ENCODE peak calls at places on chromosomes 13 and 19, in nine cellular contexts. E is stomach, B is esophagus muscularis mucosa, G is tibial nerve, N is H54, H is transverse colon, M is HCT116, K is IMR-90, X is ovary. S is an unnamed sample.

GRCh38 chr13:59452189-59452588 is 711.5 kb downstream of the DIAPH3 start:
- DNase-seq in E (no peak), B (no peak), G (no peak), N (no peak), H (no peak), M (no peak), K (no peak), X (no peak), S (no peak)

GRCh38 chr13:94369862-94370491 is 109.5 kb downstream of the DCT start:
- DNase-seq in E (no peak), B (peak), G (no peak), N (no peak), H (peak), M (no peak), K (peak), X (no peak), S (no peak)

GRCh38 chr13:100014621-100015020 is 33.0 kb downstream of the ZIC2 start:
- DNase-seq in E (no peak), B (no peak), G (no peak), N (no peak), H (no peak), M (no peak), K (no peak), X (no peak), S (no peak)

GRCh38 chr19:3452456-3453068 is 27.8 kb downstream of the SMIM24 start:
- DNase-seq in E (no peak), B (no peak), G (no peak), N (no peak), H (no peak), M (no peak), K (no peak), X (no peak), S (no peak)

GRCh38 chr13:97977376-97977705 is 23.9 kb downstream of the IPO5 start:
- DNase-seq in E (no peak), B (no peak), G (no peak), N (no peak), H (no peak), M (no peak), K (no peak), X (no peak), S (no peak)

GRCh38 chr19:7926021-7926726 is at the start of gene CTXN1:
- DNase-seq in E (peak), B (no peak), G (peak), N (peak), H (peak), M (no peak), K (no peak), X (peak), S (peak)

GRCh38 chr13:88622362-88622973 is 951.3 kb downstream of the SLITRK5 start:
- DNase-seq in E (no peak), B (no peak), G (no peak), N (no peak), H (no peak), M (no peak), K (no peak), X (no peak), S (no peak)

GRCh38 chr19:30148039-30148438 is 206.0 kb downstream of the URI1 start:
- DNase-seq in E (no peak), B (no peak), G (no peak), N (no peak), H (no peak), M (no peak), K (no peak), X (no peak), S (no peak)

GRCh38 chr13:46716821-46717220 is 80.1 kb downstream of the ESD start:
- DNase-seq in E (no peak), B (no peak), G (no peak), N (no peak), H (no peak), M (no peak), K (no peak), X (no peak), S (no peak)

GRCh38 chr13:20717581-20718542 is 14.4 kb downstream of the IL17D start:
- DNase-seq in E (no peak), B (no peak), G (no peak), N (no peak), H (no peak), M (no peak), K (no peak), X (no peak), S (peak)

GRCh38 chr13:44760434-44760833 is 184.3 kb upstream of the TSC22D1 start:
- DNase-seq in E (no peak), B (no peak), G (no peak), N (no peak), H (no peak), M (no peak), K (no peak), X (no peak), S (no peak)

GRCh38 chr19:14401468-14401867 is 17.7 kb downstream of the DDX39A start:
- DNase-seq in E (no peak), B (no peak), G (no peak), N (no peak), H (no peak), M (no peak), K (no peak), X (no peak), S (no peak)

GRCh38 chr13:20141238-20142018 is 19.4 kb downstream of the GJA3 start:
- DNase-seq in E (no peak), B (no peak), G (no peak), N (no peak), H (no peak), M (no peak), K (no peak), X (no peak), S (no peak)

GRCh38 chr19:55273978-55274707 is 5.8 kb downstream of the HSPBP1 start:
- DNase-seq in E (no peak), B (no peak), G (no peak), N (no peak), H (no peak), M (no peak), K (no peak), X (no peak), S (no peak)

GRCh38 chr13:111943229-111943795 is 123.6 kb upstream of the SOX1 start:
- DNase-seq in E (peak), B (no peak), G (no peak), N (no peak), H (no peak), M (no peak), K (no peak), X (peak), S (no peak)

GRCh38 chr19:28523619-28524018 is 689.3 kb downstream of the UQCRFS1 start:
- DNase-seq in E (no peak), B (no peak), G (no peak), N (no peak), H (no peak), M (no peak), K (no peak), X (no peak), S (no peak)

GRCh38 chr13:36029171-36029570 is 102.0 kb downstream of the DCLK1 start:
- DNase-seq in E (no peak), B (no peak), G (no peak), N (no peak), H (no peak), M (no peak), K (peak), X (no peak), S (no peak)

GRCh38 chr13:40508112-40508511 is 158.3 kb downstream of the FOXO1 start:
- DNase-seq in E (no peak), B (no peak), G (no peak), N (no peak), H (no peak), M (no peak), K (no peak), X (no peak), S (no peak)

GRCh38 chr19:17680235-17680722 is 7.9 kb downstream of the UNC13A start:
- DNase-seq in E (peak), B (no peak), G (peak), N (peak), H (peak), M (peak), K (peak), X (peak), S (peak)

GRCh38 chr19:50477751-50478515 is 1.3 kb upstream of the GARIN5A start:
- DNase-seq in E (no peak), B (no peak), G (no peak), N (no peak), H (no peak), M (no peak), K (no peak), X (no peak), S (no peak)

GRCh38 chr19:55644191-55644833 is 863 bp downstream of the ZNF581 start:
- DNase-seq in E (no peak), B (no peak), G (no peak), N (no peak), H (no peak), M (no peak), K (no peak), X (no peak), S (no peak)

GRCh38 chr13:112721198-112722104 is 31.6 kb downstream of the ATP11A start:
- DNase-seq in E (no peak), B (no peak), G (no peak), N (no peak), H (no peak), M (no peak), K (no peak), X (peak), S (no peak)

GRCh38 chr13:112696001-112696868 is 6.4 kb downstream of the ATP11A start:
- DNase-seq in E (peak), B (no peak), G (no peak), N (no peak), H (no peak), M (no peak), K (no peak), X (no peak), S (no peak)

GRCh38 chr13:22285867-22286632 is 615.2 kb downstream of the FGF9 start:
- DNase-seq in E (no peak), B (no peak), G (no peak), N (no peak), H (no peak), M (no peak), K (no peak), X (no peak), S (no peak)

GRCh38 chr13:105202384-105202783 is 1333.1 kb downstream of the EFNB2 start:
- DNase-seq in E (no peak), B (no peak), G (no peak), N (no peak), H (no peak), M (peak), K (peak), X (no peak), S (peak)

GRCh38 chr19:1239796-1240737 is 1.5 kb upstream of the ATP5F1D start:
- DNase-seq in E (peak), B (no peak), G (peak), N (peak), H (peak), M (peak), K (peak), X (peak), S (peak)
- TF ChIP-seq POLR2A in E (no peak), B (no peak), G (no peak), N (no peak), H (no peak), M (peak), K (peak), X (no peak), S (no peak)

GRCh38 chr19:44774614-44775013 is 3.1 kb upstream of the CBLC start:
- DNase-seq in E (no peak), B (no peak), G (no peak), N (no peak), H (no peak), M (no peak), K (no peak), X (no peak), S (no peak)

GRCh38 chr19:44779150-44779549 is 1.5 kb downstream of the CBLC start:
- DNase-seq in E (no peak), B (no peak), G (no peak), N (no peak), H (no peak), M (no peak), K (no peak), X (no peak), S (no peak)

GRCh38 chr19:44775676-44776240 is 1.9 kb upstream of the CBLC start:
- DNase-seq in E (no peak), B (no peak), G (no peak), N (no peak), H (no peak), M (no peak), K (no peak), X (no peak), S (no peak)

GRCh38 chr19:44776402-44777096 is 1.1 kb upstream of the CBLC start:
- DNase-seq in E (peak), B (no peak), G (no peak), N (no peak), H (peak), M (peak), K (no peak), X (no peak), S (no peak)

DNA sequence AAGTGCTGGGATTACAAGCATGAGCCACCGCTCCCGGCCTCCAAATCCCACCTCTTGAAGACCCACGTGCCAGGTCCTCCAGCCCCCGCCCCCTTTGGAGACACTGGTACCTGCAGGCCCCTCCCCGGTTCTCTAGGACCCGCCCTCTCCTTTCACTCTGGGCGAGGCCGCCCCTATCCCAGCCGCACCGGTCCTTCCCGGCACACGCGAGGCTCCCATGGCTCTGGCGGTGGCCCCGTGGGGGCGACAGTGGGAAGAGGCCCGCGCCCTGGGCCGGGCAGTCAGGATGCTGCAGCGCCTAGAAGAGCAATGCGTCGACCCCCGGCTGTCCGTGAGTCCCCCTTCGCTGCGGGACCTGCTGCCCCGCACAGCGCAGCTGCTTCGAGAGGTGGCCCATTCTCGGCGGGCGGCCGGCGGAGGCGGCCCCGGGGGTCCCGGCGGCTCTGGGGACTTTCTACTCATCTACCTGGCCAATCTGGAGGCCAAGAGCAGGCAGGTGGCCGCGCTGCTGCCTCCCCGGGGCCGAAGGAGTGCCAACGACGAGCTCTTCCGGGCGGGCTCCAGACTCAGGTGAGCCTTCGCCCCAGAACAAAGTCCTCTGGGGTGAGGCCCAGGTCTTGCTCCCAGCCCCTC is at the start of gene CBLC:
- DNase-seq in E (peak), B (no peak), G (no peak), N (no peak), H (peak), M (peak), K (no peak), X (peak), S (no peak)
- TF ChIP-seq POLR2A in E (no peak), B (no peak), G (no peak), N (no peak), H (peak), M (peak), K (no peak), X (no peak), S (no peak)

DNA sequence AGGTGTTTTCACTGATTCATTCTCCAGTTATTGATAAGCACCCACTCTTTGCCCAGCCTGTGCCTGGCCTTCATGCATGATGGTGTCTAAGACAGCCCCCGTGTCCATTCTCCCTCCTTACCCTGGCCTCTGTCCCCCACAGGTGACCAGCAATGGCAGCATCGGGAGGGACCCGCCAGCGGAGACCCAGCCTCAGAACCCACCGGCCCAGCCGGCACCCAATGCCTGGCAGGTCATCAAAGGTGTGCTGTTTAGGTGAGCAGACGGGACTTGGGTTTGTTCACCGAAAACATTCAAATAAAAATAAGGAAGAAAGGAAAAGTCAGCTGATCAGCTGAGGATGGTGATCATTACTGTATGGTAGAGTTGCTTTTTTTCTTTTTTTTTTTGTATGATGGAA is 6.6 kb downstream of the CLPTM1 start:
- DNase-seq in E (no peak), B (no peak), G (no peak), N (no peak), H (no peak), M (no peak), K (no peak), X (no peak), S (no peak)
- TF ChIP-seq POLR2A in E (no peak), B (no peak), G (no peak), N (no peak), H (no peak), M (no peak), K (no peak), X (no peak), S (no peak)

GRCh38 chr19:46970815-46971214 is 48.8 kb upstream of the NPAS1 start:
- DNase-seq in E (no peak), B (no peak), G (no peak), N (no peak), H (no peak), M (peak), K (peak), X (no peak), S (no peak)
- TF ChIP-seq POLR2A in E (no peak), B (no peak), G (no peak), N (no peak), H (no peak), M (no peak), K (no peak), X (no peak), S (no peak)

GRCh38 chr19:38878575-38879399 is 712 bp upstream of the RINL start:
- DNase-seq in E (no peak), B (no peak), G (no peak), N (no peak), H (no peak), M (no peak), K (no peak), X (no peak), S (no peak)

GRCh38 chr19:38875656-38876345 is 2.3 kb downstream of the RINL start:
- DNase-seq in E (no peak), B (no peak), G (no peak), N (no peak), H (no peak), M (no peak), K (no peak), X (no peak), S (no peak)

GRCh38 chr19:38880076-38880881 is 2.2 kb upstream of the RINL start:
- DNase-seq in E (no peak), B (no peak), G (no peak), N (no peak), H (no peak), M (no peak), K (no peak), X (no peak), S (no peak)

GRCh38 chr19:38879400-38879751 is 1.3 kb upstream of the RINL start:
- DNase-seq in E (no peak), B (no peak), G (no peak), N (no peak), H (no peak), M (no peak), K (no peak), X (no peak), S (no peak)

GRCh38 chr19:38877781-38878574 is at the start of gene RINL:
- DNase-seq in E (peak), B (no peak), G (no peak), N (no peak), H (peak), M (no peak), K (no peak), X (no peak), S (peak)
- TF ChIP-seq POLR2A in E (no peak), B (no peak), G (no peak), N (no peak), H (no peak), M (no peak), K (no peak), X (no peak), S (peak)

GRCh38 chr19:44939668-44940067 is 2.4 kb upstream of the APOC4 start:
- DNase-seq in E (no peak), B (no peak), G (no peak), N (no peak), H (no peak), M (no peak), K (no peak), X (no peak), S (no peak)

GRCh38 chr19:44948237-44948636 is 2.4 kb downstream of the APOC2 start:
- DNase-seq in E (no peak), B (no peak), G (no peak), N (no peak), H (no peak), M (no peak), K (no peak), X (no peak), S (no peak)

GRCh38 chr19:44947041-44947581 is 1.3 kb downstream of the APOC2 start:
- DNase-seq in E (no peak), B (no peak), G (no peak), N (no peak), H (no peak), M (no peak), K (no peak), X (no peak), S (no peak)

GRCh38 chr19:44942067-44942571 is at the start of gene APOC4:
- DNase-seq in E (no peak), B (no peak), G (no peak), N (no peak), H (no peak), M (no peak), K (no peak), X (no peak), S (no peak)

DNA sequence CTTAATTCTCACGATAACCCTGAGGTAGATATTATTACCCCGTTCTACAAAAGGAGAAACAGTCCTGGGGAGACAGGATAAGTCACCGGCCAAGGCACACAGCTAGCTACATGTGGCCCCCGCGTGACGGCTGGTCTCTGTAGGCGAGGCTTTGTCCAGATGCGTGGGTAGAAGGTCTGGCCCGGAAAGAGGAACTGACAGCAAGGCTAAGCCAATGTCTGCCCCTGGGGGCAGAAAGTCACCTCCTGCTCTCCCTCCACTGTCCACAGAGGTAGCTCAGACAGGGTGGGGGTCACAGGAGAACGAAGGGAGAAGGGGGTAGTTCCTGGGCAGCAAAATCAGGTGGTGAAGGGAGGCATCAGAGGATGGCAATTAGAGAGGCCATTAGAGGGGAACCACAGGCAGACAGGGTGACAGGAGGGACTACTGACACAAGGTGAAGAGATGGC is 1.8 kb downstream of the APOC4 start:
- DNase-seq in E (peak), B (no peak), G (peak), N (no peak), H (peak), M (no peak), K (no peak), X (no peak), S (peak)
- TF ChIP-seq POLR2A in E (no peak), B (no peak), G (no peak), N (no peak), H (no peak), M (no peak), K (no peak), X (no peak), S (peak)

DNA sequence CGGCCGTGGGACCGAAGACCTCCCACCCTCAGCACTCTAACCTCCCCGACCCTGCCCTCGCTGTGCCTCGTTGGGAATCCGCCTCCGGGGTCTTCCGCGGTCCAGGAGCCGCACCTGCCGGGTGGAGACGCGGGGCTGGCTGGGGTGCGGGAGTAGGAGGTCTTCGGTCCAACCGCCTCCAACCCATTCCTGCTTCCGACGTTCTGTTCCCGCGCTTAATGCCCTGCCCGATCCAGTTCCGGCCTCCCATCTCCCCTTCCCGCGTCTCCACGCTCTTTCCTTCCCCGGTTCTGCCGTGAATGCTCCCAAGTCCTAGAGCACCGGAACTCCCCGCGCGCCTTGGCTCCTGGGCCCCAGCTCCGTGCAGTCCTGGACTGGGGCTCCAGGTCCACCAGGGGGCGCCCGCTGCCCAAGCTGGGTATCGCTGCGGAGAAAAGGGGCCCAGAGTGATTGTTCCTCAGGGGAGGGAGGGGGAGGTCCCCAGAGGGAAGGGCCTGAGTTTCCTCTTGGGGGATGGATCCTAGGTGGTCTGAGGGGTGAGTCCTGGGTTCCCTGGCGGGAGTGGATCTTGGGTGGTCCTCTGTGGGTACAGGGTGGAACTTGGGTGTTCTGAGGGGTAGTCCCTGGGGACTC is 14.1 kb upstream of the TNFSF9 start:
- DNase-seq in E (peak), B (peak), G (peak), N (peak), H (peak), M (peak), K (peak), X (peak), S (peak)
- TF ChIP-seq POLR2A in E (no peak), B (no peak), G (no peak), N (peak), H (no peak), M (no peak), K (peak), X (no peak), S (peak)

S was measured in erythroblast.